ENCODE peak calls at places on chromosomes 5 and 9, in nine cellular contexts. W is mucosa of descending colon; K is kidney; T is tibial nerve; Z is tibial artery; L is CD8-positive, alpha-beta memory T cell; U is CD8-positive, alpha-beta T cell; E is NT2/D1; J is spleen. B is an unnamed sample.

GRCh38 chr5:137734962-137735530 is 843 bp downstream of the KLHL3 start:
- DNase-seq in J (peak; percentile 73), U (no peak), E (peak; percentile 11), W (peak; percentile 52), Z (peak; percentile 33), L (no peak), K (peak; percentile 72), T (peak; percentile 19), B (peak; percentile 36)

GRCh38 chr9:107905313-107906027 is 415.9 kb upstream of the KLF4 start:
- DNase-seq in T (peak; percentile 21), J (no peak), L (no peak), K (no peak), Z (no peak), U (no peak), E (no peak), W (no peak), B (no peak)

GRCh38 chr9:72185561-72185960 is 36.3 kb downstream of the GDA start:
- DNase-seq in J (no peak), K (no peak), W (no peak), U (no peak), Z (no peak), T (no peak), L (no peak), E (no peak), B (no peak)

GRCh38 chr5:76771705-76772405 is 47.0 kb upstream of the F2RL1 start:
- DNase-seq in L (no peak), U (no peak), K (no peak), E (no peak), Z (no peak), J (no peak), W (no peak), T (no peak), B (no peak)

GRCh38 chr9:99368341-99369326 is 146.6 kb downstream of the SEC61B start:
- DNase-seq in L (no peak), T (peak; percentile 39), W (no peak), J (no peak), U (no peak), E (no peak), Z (peak; percentile 60), K (peak; percentile 77), B (no peak)

GRCh38 chr5:119302916-119303897 is 52.6 kb upstream of the TNFAIP8 start:
- DNase-seq in Z (no peak), U (no peak), L (no peak), T (peak; percentile 12), K (no peak), E (no peak), W (no peak), J (no peak), B (peak; percentile 33)

GRCh38 chr9:91991621-91992435 is 41.8 kb upstream of the ROR2 start:
- DNase-seq in E (no peak), U (no peak), T (no peak), W (no peak), K (no peak), L (no peak), J (no peak), Z (no peak), B (no peak)

GRCh38 chr9:116059466-116059865 is 94.1 kb upstream of the PAPPA start:
- DNase-seq in T (no peak), Z (no peak), J (no peak), L (no peak), K (no peak), E (no peak), U (no peak), W (no peak), B (no peak)

GRCh38 chr9:109182940-109183798 is 16.1 kb upstream of the FRRS1L start:
- DNase-seq in K (no peak), U (no peak), Z (no peak), W (no peak), L (no peak), T (no peak), E (no peak), J (no peak), B (peak; percentile 21)

GRCh38 chr5:141001466-141001853 is 35.2 kb downstream of the PCDHAC2 start:
- DNase-seq in Z (no peak), J (no peak), T (no peak), L (no peak), K (peak; percentile 54), U (no peak), W (no peak), E (no peak), B (no peak)

GRCh38 chr9:8558176-8558575 is 758.6 kb upstream of the DMAC1 start:
- DNase-seq in L (no peak), U (no peak), K (no peak), W (no peak), E (no peak), J (no peak), T (no peak), Z (no peak), B (no peak)

GRCh38 chr5:116527587-116527986 is 47.0 kb downstream of the SEMA6A start:
- DNase-seq in E (no peak), W (no peak), Z (no peak), T (no peak), J (no peak), L (no peak), U (no peak), K (no peak), B (no peak)

GRCh38 chr5:114361724-114362196 is at the start of gene KCNN2:
- DNase-seq in E (peak; percentile 73), U (no peak), T (peak; percentile 9), Z (no peak), W (peak; percentile 84), J (peak; percentile 85), K (peak; percentile 92), L (no peak), B (no peak)

GRCh38 chr9:77820293-77820954 is 172.3 kb upstream of the GNA14 start:
- DNase-seq in Z (no peak), T (no peak), W (no peak), E (no peak), U (no peak), L (no peak), K (no peak), J (no peak), B (no peak)

GRCh38 chr5:143923634-143924265 is 111.8 kb downstream of the HMHB1 start:
- DNase-seq in W (no peak), U (no peak), K (no peak), L (no peak), E (no peak), Z (no peak), J (no peak), T (no peak), B (no peak)

GRCh38 chr9:121350993-121351561 is 19.0 kb downstream of the STOM start:
- DNase-seq in J (no peak), K (peak; percentile 72), W (no peak), L (no peak), Z (peak; percentile 84), U (no peak), E (no peak), T (peak; percentile 82), B (no peak)

GRCh38 chr5:130002183-130002582 is 97.9 kb downstream of the CHSY3 start:
- DNase-seq in J (no peak), U (no peak), L (no peak), W (no peak), Z (no peak), K (no peak), E (no peak), T (no peak), B (no peak)

DNA sequence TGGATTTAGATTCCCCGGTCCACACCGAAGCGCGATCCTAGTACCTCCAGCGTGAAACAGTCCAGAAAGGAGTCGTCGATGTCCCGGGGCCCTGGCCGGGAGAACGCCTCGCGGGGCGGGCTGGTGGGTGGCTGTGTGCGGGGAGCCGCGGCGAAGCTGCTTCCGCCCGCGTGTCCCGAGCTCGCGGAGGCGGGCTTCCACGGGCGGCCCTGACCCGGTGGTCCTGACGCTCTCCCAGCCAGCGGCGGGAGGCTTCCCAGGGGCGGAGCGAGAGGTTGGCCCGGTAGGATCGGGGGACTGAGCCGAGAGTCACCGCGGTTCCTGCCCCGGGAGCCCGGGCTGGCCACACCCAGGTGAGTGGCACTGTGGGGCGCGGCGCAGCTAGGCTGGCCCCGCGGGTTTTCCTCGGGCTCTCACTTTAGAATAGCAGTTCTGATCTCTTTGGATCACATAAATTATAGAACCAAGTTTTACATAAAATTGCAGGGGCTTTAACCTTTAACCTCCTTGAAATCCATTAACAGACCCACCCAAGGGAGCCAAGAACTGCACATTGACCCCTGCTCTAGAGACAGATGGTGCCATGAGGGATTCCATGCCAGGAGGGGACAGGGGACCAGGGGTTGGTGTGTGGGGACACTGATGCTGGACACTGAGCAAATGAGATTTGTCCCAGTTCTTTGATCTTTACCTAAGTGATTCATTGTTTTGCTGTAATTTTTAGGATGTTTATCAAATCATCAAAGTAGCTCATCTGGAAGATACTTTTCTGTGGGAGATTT is 29.2 kb upstream of the IL31RA start:
- DNase-seq in K (peak; percentile 80), W (peak; percentile 39), T (no peak), J (peak; percentile 77), U (no peak), E (no peak), Z (no peak), L (no peak), B (no peak)
- H3K4me3 ChIP-seq in K (peak overlapping the region; percentile 19), W (no peak overlapping the region), T (no peak overlapping the region), J (no peak overlapping the region), U (no peak overlapping the region), E (peak overlapping the region; percentile 26), Z (peak overlapping the region; percentile 31), L (no peak overlapping the region), B (no peak overlapping the region)

DNA sequence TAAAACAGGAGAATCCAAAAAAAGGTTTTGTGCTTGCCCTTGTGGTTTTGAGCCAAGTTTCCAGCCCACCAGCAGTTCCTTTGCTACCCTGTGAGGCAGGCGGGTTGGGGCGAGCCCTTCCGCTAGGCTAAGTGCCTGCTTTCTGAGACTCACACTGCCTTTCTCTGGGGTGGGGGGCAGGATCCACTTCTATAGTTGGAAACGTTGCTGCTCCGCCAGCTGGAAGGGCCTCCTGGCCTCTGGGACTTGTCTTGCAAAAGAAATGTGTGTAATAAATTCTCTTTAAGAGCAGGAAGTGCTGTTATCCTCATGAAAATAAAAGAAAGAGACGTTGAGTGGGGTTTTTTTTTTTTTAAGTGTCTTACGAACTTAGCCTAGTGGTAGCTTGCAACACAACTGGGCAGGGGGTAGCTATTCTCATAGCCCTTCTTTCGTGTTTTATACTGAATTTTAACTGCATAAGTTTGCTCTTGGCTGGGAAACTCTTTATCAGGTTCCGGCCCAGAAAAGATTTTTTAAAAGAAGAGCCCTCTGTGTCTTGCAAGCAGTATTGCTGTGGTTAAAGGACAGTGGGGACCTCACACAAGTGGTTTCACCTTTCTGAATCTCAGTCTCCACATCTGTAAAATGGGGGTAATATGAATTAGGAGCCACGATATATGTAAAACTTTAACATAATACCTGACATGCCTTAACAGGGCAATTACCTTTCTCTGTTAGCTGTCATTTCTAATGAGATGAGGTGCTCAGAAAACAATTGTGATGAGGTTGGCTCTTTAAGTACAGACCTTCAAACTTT is 19.8 kb downstream of the JADE2 start:
- DNase-seq in E (no peak), U (no peak), T (peak; percentile 60), Z (peak; percentile 90), W (no peak), J (peak; percentile 85), K (peak; percentile 90), L (peak; percentile 26), B (peak; percentile 26)
- H3K4me1 ChIP-seq in E (peaks cover 19% of the 10 kb centered on the region), U (peaks cover 42% of the 10 kb centered on the region), T (peaks cover 36% of the 10 kb centered on the region), Z (peaks cover 53% of the 10 kb centered on the region), W (no peaks in the 10 kb centered on the region), J (peaks cover 100% of the 10 kb centered on the region), K (peaks cover 11% of the 10 kb centered on the region), L (peaks cover 51% of the 10 kb centered on the region), B (no peaks in the 10 kb centered on the region)

GRCh38 chr5:157564149-157564711 is 11.3 kb downstream of the ADAM19 start:
- DNase-seq in J (no peak), E (no peak), K (no peak), T (no peak), Z (peak; percentile 41), L (no peak), W (no peak), U (no peak), B (no peak)
- H3K4me3 ChIP-seq in J (no peak overlapping the region), E (no peak overlapping the region), K (no peak overlapping the region), T (no peak overlapping the region), Z (no peak overlapping the region), L (no peak overlapping the region), W (no peak overlapping the region), U (no peak overlapping the region), B (no peak overlapping the region)

GRCh38 chr9:94913550-94913949 is 187.1 kb downstream of the AOPEP start:
- DNase-seq in W (no peak), U (no peak), T (no peak), L (no peak), Z (no peak), J (no peak), E (no peak), K (no peak), B (no peak)
- H3K4me1 ChIP-seq in W (peaks cover 15% of the 10 kb centered on the region), U (no peaks in the 10 kb centered on the region), T (peaks cover 4% of the 10 kb centered on the region), L (no peaks in the 10 kb centered on the region), Z (peaks cover 4% of the 10 kb centered on the region), J (no peaks in the 10 kb centered on the region), E (peaks cover 18% of the 10 kb centered on the region), K (peaks cover 3% of the 10 kb centered on the region), B (no peaks in the 10 kb centered on the region)